ENCODE peak calls at places on chromosomes 2 and 18, in four cellular contexts. J is IMR-90, Y is mesendoderm, S is H1. L is an unnamed sample.

GRCh38 chr2:37394986-37395555 is 50.6 kb downstream of the QPCT start:
- DNase-seq in S (no peak), J (no peak), Y (no peak), L (no peak)

GRCh38 chr2:43790118-43790517 is 16.3 kb downstream of the DYNC2LI1 start:
- DNase-seq in J (peak), S (no peak), Y (no peak), L (no peak)

GRCh38 chr2:122209377-122209776 is 453.9 kb downstream of the TSN start:
- DNase-seq in J (no peak), S (no peak), Y (no peak), L (no peak)

GRCh38 chr18:12049983-12050811 is 43.4 kb upstream of the ANKRD62 start:
- DNase-seq in S (no peak), Y (no peak), J (no peak), L (no peak)

GRCh38 chr18:6569813-6570212 is 155.1 kb upstream of the L3MBTL4 start:
- DNase-seq in S (no peak), Y (peak), J (no peak), L (no peak)

GRCh38 chr2:120323214-120323613 is 22.7 kb upstream of the INHBB start:
- DNase-seq in S (no peak), J (peak), Y (no peak), L (no peak)

GRCh38 chr2:235024191-235024611 is 72.4 kb downstream of the SH3BP4 start:
- DNase-seq in Y (peak), S (no peak), J (peak), L (no peak)

GRCh38 chr2:141611143-141611571 is 519.7 kb downstream of the LRP1B start:
- DNase-seq in S (no peak), J (peak), Y (peak), L (no peak)

GRCh38 chr2:187875271-187875670 is 321.0 kb upstream of the TFPI start:
- DNase-seq in Y (peak), J (no peak), S (no peak), L (no peak)

GRCh38 chr2:212939777-212940531 is 211.5 kb downstream of the IKZF2 start:
- DNase-seq in Y (peak), S (no peak), J (no peak), L (peak)

GRCh38 chr2:95359501-95359930 is 43.0 kb upstream of the FAHD2A start:
- DNase-seq in J (no peak), Y (no peak), S (peak), L (peak)

GRCh38 chr2:68000170-68000825 is 62.5 kb downstream of the C1D start:
- DNase-seq in S (no peak), J (peak), Y (no peak), L (no peak)

GRCh38 chr2:67996772-67997527 is 65.9 kb downstream of the C1D start:
- DNase-seq in S (no peak), Y (no peak), J (no peak), L (no peak)

GRCh38 chr2:67994716-67995115 is 68.1 kb downstream of the C1D start:
- DNase-seq in S (no peak), J (no peak), Y (no peak), L (no peak)

GRCh38 chr2:67999332-67999731 is 63.5 kb downstream of the C1D start:
- DNase-seq in S (no peak), Y (no peak), J (no peak), L (no peak)

DNA sequence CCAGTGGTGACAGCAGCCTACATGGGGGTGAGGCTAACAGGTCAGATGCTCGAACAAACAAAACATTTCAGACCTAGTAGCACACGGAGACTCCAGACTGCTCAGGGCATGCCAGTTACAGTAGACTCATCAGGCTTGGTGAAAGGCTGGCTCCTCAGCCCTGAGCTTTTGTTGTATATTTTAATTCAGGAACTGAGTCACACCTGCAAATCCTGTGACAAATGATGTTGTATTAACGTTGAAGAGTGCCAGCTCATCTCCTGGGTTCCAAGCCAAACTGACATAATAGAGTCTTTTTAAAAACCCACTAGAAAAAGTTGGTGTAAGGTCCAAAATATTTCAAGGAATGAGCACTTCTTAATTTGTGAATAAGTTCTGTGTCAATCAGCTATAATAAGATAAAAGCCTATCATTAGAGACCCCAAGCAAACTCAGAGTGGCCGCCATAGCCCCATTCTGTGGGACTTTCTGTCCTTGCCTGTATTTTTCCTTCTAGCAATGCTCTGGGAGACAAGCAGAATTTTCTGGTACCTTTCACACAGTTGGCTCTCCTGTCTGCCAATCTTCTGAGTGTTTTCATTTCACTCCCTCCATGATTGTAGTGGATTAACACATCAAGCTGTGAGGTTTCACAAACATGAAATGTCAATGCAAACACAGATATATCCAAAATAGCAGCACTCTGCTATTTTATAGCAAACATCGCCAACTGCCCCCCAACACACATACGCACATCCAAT is 65.1 kb downstream of the C1D start:
- DNase-seq in J (peak), Y (no peak), S (no peak), L (no peak)
- H3K9ac ChIP-seq in J (no peak), Y (no peak), S (no peak), L (no peak)

DNA sequence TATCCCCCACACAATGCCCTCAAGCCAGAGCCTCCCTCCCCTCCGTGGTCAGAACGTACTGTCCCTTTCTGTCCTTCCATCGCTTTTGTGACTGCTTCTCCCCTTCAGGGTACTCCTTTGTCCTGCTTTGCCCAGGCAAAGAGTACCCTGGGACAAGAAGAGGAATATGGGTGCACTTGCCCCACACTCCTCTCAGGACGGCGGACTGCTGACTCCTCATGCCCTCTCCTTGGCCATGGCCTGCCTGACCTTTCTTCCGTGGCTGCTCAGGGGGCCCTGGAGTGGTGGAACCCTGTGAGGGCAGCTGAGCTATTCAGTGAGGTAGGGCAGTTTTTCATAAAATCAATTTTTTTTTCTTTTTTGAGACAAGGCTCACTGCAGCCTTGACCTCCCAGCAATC is 18.7 kb downstream of the C2orf74 start:
- DNase-seq in Y (no peak), S (peak), J (no peak), L (no peak)
- H4K5ac ChIP-seq in Y (no peak), S (no peak), J (peak), L (no peak)

GRCh38 chr18:63315879-63316278 is 3.7 kb downstream of the BCL2 start:
- DNase-seq in S (no peak), J (no peak), Y (no peak), L (no peak)
- H3K9ac ChIP-seq in S (no peak), J (no peak), Y (no peak), L (no peak)

DNA sequence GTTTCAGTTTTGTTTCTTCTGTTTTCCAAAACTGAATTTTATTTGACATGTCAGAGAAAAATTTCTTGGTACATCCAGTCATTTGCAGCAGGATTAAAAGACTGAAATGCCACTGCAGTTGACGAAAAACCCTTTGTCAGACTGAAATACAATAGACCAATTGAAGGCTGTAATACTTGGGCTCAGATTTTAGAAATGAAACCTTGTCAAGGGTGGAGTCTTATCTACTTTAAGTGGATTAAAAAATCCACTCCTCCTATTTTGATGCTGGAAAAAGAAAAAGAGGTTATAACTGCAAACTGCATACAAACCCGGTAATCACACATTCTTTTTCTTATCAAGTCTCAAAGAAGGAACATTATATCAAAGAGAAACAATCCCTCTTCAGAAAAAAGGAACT is 80.2 kb upstream of the NEUROD1 start:
- DNase-seq in S (no peak), Y (no peak), J (no peak), L (no peak)
- H4K5ac ChIP-seq in S (no peak), Y (no peak), J (no peak), L (no peak)

DNA sequence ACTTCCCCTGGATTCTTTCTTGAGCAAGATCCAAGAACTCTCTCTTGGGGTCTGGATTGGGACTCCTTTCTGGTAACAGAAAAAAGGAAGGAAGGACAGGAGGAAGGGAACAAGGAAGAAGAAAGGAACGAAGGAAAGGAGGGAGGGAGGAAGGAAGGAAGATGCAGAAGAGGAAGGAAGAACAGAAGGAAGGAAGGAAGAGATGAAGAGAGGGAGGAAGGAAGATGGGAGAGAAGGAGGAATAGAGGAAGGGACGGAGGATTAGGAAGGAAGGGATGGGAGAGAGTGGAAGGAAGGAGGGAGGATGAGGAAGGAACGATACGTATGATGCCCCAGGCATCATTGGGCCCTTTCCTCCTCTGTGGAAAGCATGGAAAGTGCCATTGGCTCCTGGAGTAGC is 58.6 kb downstream of the CYP26B1 start:
- DNase-seq in Y (no peak), J (no peak), S (no peak), L (no peak)
- H3K9ac ChIP-seq in Y (no peak), J (no peak), S (no peak), L (no peak)

DNA sequence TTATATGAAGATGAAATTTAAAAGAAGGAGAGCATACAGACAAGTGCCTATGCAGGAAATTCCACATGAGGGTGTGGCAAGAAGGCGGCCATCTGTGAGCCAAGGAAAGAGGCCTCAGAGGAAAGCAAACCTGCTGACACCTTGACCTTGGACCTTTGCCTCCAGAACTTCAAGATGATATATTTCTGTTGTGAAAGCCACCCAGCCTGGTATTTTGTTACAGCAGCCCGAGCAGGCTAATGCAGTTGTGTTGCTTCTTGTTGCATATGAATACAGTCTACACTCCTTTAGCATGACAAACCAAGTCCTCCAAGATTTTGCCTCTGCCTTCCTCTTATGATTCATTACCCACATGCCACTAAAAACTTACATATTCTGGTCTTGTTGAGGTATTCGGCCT is 374.8 kb upstream of the TRIB2 start:
- DNase-seq in Y (no peak), J (no peak), S (no peak), L (no peak)
- H4K5ac ChIP-seq in Y (no peak), J (no peak), S (no peak), L (no peak)

DNA sequence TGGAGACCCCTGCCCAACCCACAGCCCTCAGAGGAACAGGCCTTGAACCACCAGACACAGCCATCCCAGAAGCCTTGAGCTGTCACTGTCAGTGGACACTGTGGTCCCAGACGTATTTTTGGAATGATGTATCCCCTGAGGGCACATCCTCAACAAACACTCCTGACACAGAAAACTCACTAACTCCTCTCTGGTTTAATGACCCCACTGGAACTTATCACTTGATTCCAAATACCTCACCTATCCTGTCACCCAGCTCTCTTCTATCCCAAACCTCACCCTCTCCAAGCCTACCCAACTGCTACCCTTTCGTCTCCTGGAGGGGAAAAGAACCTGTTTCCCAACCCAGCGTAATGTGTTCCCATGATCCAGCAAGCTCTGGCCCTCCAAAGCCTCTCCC is 111.6 kb downstream of the MREG start:
- DNase-seq in J (no peak), Y (no peak), S (no peak), L (no peak)
- H3K9ac ChIP-seq in J (no peak), Y (no peak), S (no peak), L (no peak)

GRCh38 chr2:144237108-144237507 is 282.8 kb downstream of the ZEB2 start:
- DNase-seq in Y (no peak), S (no peak), J (no peak), L (no peak)

GRCh38 chr2:144234115-144234772 is 285.7 kb downstream of the ZEB2 start:
- DNase-seq in J (peak), Y (no peak), S (no peak), L (no peak)

GRCh38 chr2:144230452-144231085 is 289.4 kb downstream of the ZEB2 start:
- DNase-seq in Y (peak), J (peak), S (no peak), L (no peak)

GRCh38 chr2:144230057-144230451 is 289.9 kb downstream of the ZEB2 start:
- DNase-seq in S (no peak), J (no peak), Y (no peak), L (no peak)

GRCh38 chr2:144233226-144234114 is 286.4 kb downstream of the ZEB2 start:
- DNase-seq in J (no peak), Y (no peak), S (no peak), L (no peak)
- H4K5ac ChIP-seq in J (no peak), Y (no peak), S (no peak), L (no peak)

GRCh38 chr18:9915291-9916066 is 1.7 kb downstream of the VAPA start:
- DNase-seq in Y (no peak), S (no peak), J (peak), L (no peak)

GRCh38 chr18:9914334-9914583 is 443 bp downstream of the VAPA start:
- DNase-seq in S (no peak), Y (peak), J (no peak), L (no peak)

GRCh38 chr18:9914584-9915290 is 921 bp downstream of the VAPA start:
- DNase-seq in S (peak), Y (peak), J (peak), L (peak)

GRCh38 chr18:9916814-9917213 is 3.0 kb downstream of the VAPA start:
- DNase-seq in S (no peak), J (no peak), Y (no peak), L (no peak)

GRCh38 chr18:9916067-9916684 is 2.4 kb downstream of the VAPA start:
- DNase-seq in J (peak), S (no peak), Y (no peak), L (no peak)
- H3K9ac ChIP-seq in J (peak), S (no peak), Y (no peak), L (peak)

L was measured in H9.